ENCODE peak calls at places on chromosomes 2 and 18, in eight cellular contexts. One of them, this sample, is unnamed.

GRCh38 chr2:142380372-142380771 is 249.6 kb upstream of the LRP1B start:
- DNase-seq in left cardiac atrium: no peak
- DNase-seq in T-cell: no peak
- DNase-seq in LNCaP clone FGC: no peak
- DNase-seq in iris pigment epithelial cell: no peak
- DNase-seq in fibroblast of lung: no peak
- DNase-seq in OCI-LY7: no peak
- DNase-seq in AG20443: no peak
- DNase-seq in this sample: no peak

GRCh38 chr2:38654495-38655381 is 11.2 kb upstream of the GALM start:
- DNase-seq in left cardiac atrium: no peak
- DNase-seq in iris pigment epithelial cell: no peak
- DNase-seq in AG20443: no peak
- DNase-seq in LNCaP clone FGC: no peak
- DNase-seq in OCI-LY7: no peak
- DNase-seq in fibroblast of lung: no peak
- DNase-seq in T-cell: no peak
- DNase-seq in this sample: no peak

GRCh38 chr18:10397004-10397403 is 57.4 kb upstream of the APCDD1 start:
- DNase-seq in LNCaP clone FGC: no peak
- DNase-seq in iris pigment epithelial cell: no peak
- DNase-seq in left cardiac atrium: no peak
- DNase-seq in OCI-LY7: no peak
- DNase-seq in fibroblast of lung: no peak
- DNase-seq in T-cell: no peak
- DNase-seq in AG20443: no peak
- DNase-seq in this sample: no peak

GRCh38 chr2:37784071-37784758 is 112.8 kb upstream of the CDC42EP3 start:
- DNase-seq in AG20443: no peak
- DNase-seq in iris pigment epithelial cell: no peak
- DNase-seq in fibroblast of lung: no peak
- DNase-seq in OCI-LY7: no peak
- DNase-seq in LNCaP clone FGC: no peak
- DNase-seq in left cardiac atrium: no peak
- DNase-seq in T-cell: no peak
- DNase-seq in this sample: no peak

GRCh38 chr2:62309465-62310091 is 113.7 kb downstream of the B3GNT2 start:
- DNase-seq in fibroblast of lung: no peak
- DNase-seq in iris pigment epithelial cell: no peak
- DNase-seq in OCI-LY7: no peak
- DNase-seq in LNCaP clone FGC: no peak
- DNase-seq in AG20443: peak
- DNase-seq in left cardiac atrium: no peak
- DNase-seq in T-cell: no peak
- DNase-seq in this sample: no peak

GRCh38 chr2:110220193-110220564 is 7.8 kb upstream of the MTLN start:
- DNase-seq in T-cell: no peak
- DNase-seq in OCI-LY7: no peak
- DNase-seq in fibroblast of lung: no peak
- DNase-seq in AG20443: no peak
- DNase-seq in left cardiac atrium: no peak
- DNase-seq in iris pigment epithelial cell: no peak
- DNase-seq in LNCaP clone FGC: no peak
- DNase-seq in this sample: no peak

GRCh38 chr2:198414976-198415375 is 610.6 kb downstream of the PLCL1 start:
- DNase-seq in OCI-LY7: no peak
- DNase-seq in fibroblast of lung: no peak
- DNase-seq in LNCaP clone FGC: no peak
- DNase-seq in iris pigment epithelial cell: no peak
- DNase-seq in left cardiac atrium: no peak
- DNase-seq in AG20443: no peak
- DNase-seq in T-cell: no peak
- DNase-seq in this sample: no peak

GRCh38 chr2:218032336-218033171 is 29.8 kb upstream of the TNS1 start:
- DNase-seq in OCI-LY7: no peak
- DNase-seq in iris pigment epithelial cell: no peak
- DNase-seq in LNCaP clone FGC: no peak
- DNase-seq in fibroblast of lung: no peak
- DNase-seq in T-cell: no peak
- DNase-seq in left cardiac atrium: no peak
- DNase-seq in AG20443: peak
- DNase-seq in this sample: no peak

GRCh38 chr18:68935686-68936085 is 137.8 kb downstream of the CCDC102B start:
- DNase-seq in fibroblast of lung: no peak
- DNase-seq in LNCaP clone FGC: no peak
- DNase-seq in iris pigment epithelial cell: no peak
- DNase-seq in OCI-LY7: no peak
- DNase-seq in left cardiac atrium: no peak
- DNase-seq in T-cell: no peak
- DNase-seq in AG20443: no peak
- DNase-seq in this sample: no peak

GRCh38 chr2:34474646-34475045 is 875.5 kb upstream of the FAM98A start:
- DNase-seq in T-cell: no peak
- DNase-seq in OCI-LY7: no peak
- DNase-seq in AG20443: no peak
- DNase-seq in fibroblast of lung: no peak
- DNase-seq in left cardiac atrium: no peak
- DNase-seq in iris pigment epithelial cell: no peak
- DNase-seq in LNCaP clone FGC: no peak
- DNase-seq in this sample: no peak

GRCh38 chr2:167292430-167293171 is 404.3 kb downstream of the XIRP2 start:
- DNase-seq in left cardiac atrium: peak
- DNase-seq in LNCaP clone FGC: peak
- DNase-seq in iris pigment epithelial cell: peak
- DNase-seq in AG20443: peak
- DNase-seq in T-cell: peak
- DNase-seq in OCI-LY7: no peak
- DNase-seq in fibroblast of lung: peak
- DNase-seq in this sample: peak